ENCODE peak calls at places on chromosomes 2 and 18, in four cellular contexts. One of them, this sample, is unnamed. For H3K4me1, the result is how much of the 10 kb centered on the place peaks cover.

GRCh38 chr2:161873689-161874088 is 200.3 kb downstream of the DPP4 start:
- DNase-seq in SJSA1: no peak
- DNase-seq in right cardiac atrium: no peak
- DNase-seq in esophagus squamous epithelium: no peak
- DNase-seq in this sample: no peak

GRCh38 chr2:95015261-95015918 is 10.1 kb upstream of the MAL start:
- DNase-seq in esophagus squamous epithelium: no peak
- DNase-seq in right cardiac atrium: no peak
- DNase-seq in SJSA1: no peak
- DNase-seq in this sample: no peak

GRCh38 chr2:203326355-203326754 is 1.8 kb upstream of the ABI2 start:
- DNase-seq in esophagus squamous epithelium: no peak
- DNase-seq in right cardiac atrium: no peak
- DNase-seq in SJSA1: no peak
- DNase-seq in this sample: no peak

GRCh38 chr2:28674062-28674712 is 77.4 kb upstream of the PPP1CB start:
- DNase-seq in esophagus squamous epithelium: no peak
- DNase-seq in SJSA1: no peak
- DNase-seq in right cardiac atrium: no peak
- DNase-seq in this sample: no peak

GRCh38 chr2:145324748-145325147 is 804.8 kb upstream of the ZEB2 start:
- DNase-seq in esophagus squamous epithelium: no peak
- DNase-seq in SJSA1: no peak
- DNase-seq in right cardiac atrium: no peak
- DNase-seq in this sample: no peak

GRCh38 chr2:63792523-63792922 is 49.2 kb upstream of the UGP2 start:
- DNase-seq in right cardiac atrium: no peak
- DNase-seq in esophagus squamous epithelium: no peak
- DNase-seq in SJSA1: peak
- DNase-seq in this sample: no peak

GRCh38 chr2:101199153-101199810 is 48.1 kb upstream of the TBC1D8 start:
- DNase-seq in right cardiac atrium: no peak
- DNase-seq in SJSA1: no peak
- DNase-seq in esophagus squamous epithelium: no peak
- DNase-seq in this sample: no peak

GRCh38 chr18:13726972-13727331 is 479 bp downstream of the RNMT start:
- DNase-seq in right cardiac atrium: peak
- DNase-seq in esophagus squamous epithelium: peak
- DNase-seq in SJSA1: peak
- DNase-seq in this sample: peak

GRCh38 chr2:170155022-170155722 is 22.8 kb upstream of the MYO3B start:
- DNase-seq in right cardiac atrium: peak
- DNase-seq in SJSA1: no peak
- DNase-seq in esophagus squamous epithelium: no peak
- DNase-seq in this sample: no peak

GRCh38 chr2:217030081-217030480 is 170.2 kb upstream of the TNP1 start:
- DNase-seq in right cardiac atrium: no peak
- DNase-seq in esophagus squamous epithelium: no peak
- DNase-seq in SJSA1: no peak
- DNase-seq in this sample: no peak

GRCh38 chr2:18345848-18346247 is 214.6 kb downstream of the RDH14 start:
- DNase-seq in right cardiac atrium: no peak
- DNase-seq in esophagus squamous epithelium: no peak
- DNase-seq in SJSA1: peak
- DNase-seq in this sample: no peak

GRCh38 chr18:59041296-59041695 is 98.4 kb upstream of the SEC11C start:
- DNase-seq in SJSA1: no peak
- DNase-seq in right cardiac atrium: no peak
- DNase-seq in esophagus squamous epithelium: no peak
- DNase-seq in this sample: no peak

GRCh38 chr2:116719841-116720240 is 1094.7 kb upstream of the DDX18 start:
- DNase-seq in SJSA1: no peak
- DNase-seq in esophagus squamous epithelium: no peak
- DNase-seq in right cardiac atrium: no peak
- DNase-seq in this sample: no peak

GRCh38 chr2:152369176-152369860 is 34.3 kb downstream of the FMNL2 start:
- DNase-seq in SJSA1: no peak
- DNase-seq in right cardiac atrium: no peak
- DNase-seq in esophagus squamous epithelium: no peak
- DNase-seq in this sample: no peak

GRCh38 chr2:121451373-121451772 is 79.3 kb upstream of the RNU4ATAC start:
- DNase-seq in esophagus squamous epithelium: no peak
- DNase-seq in SJSA1: no peak
- DNase-seq in right cardiac atrium: no peak
- DNase-seq in this sample: no peak

GRCh38 chr18:31176531-31176930 is 13.9 kb upstream of the DSC1 start:
- DNase-seq in right cardiac atrium: no peak
- DNase-seq in esophagus squamous epithelium: no peak
- DNase-seq in SJSA1: no peak
- DNase-seq in this sample: no peak

GRCh38 chr18:74155276-74155675 is 7.0 kb downstream of the TIMM21 start:
- DNase-seq in SJSA1: no peak
- DNase-seq in right cardiac atrium: no peak
- DNase-seq in esophagus squamous epithelium: no peak
- DNase-seq in this sample: no peak

GRCh38 chr2:179682756-179683155 is 178.7 kb downstream of the ZNF385B start:
- DNase-seq in esophagus squamous epithelium: no peak
- DNase-seq in right cardiac atrium: no peak
- DNase-seq in SJSA1: no peak
- DNase-seq in this sample: no peak

GRCh38 chr2:45874324-45874723 is 222.8 kb downstream of the PRKCE start:
- DNase-seq in esophagus squamous epithelium: no peak
- DNase-seq in SJSA1: no peak
- DNase-seq in right cardiac atrium: peak
- DNase-seq in this sample: peak

GRCh38 chr18:48842259-48843061 is 108.3 kb downstream of the SMAD7 start:
- DNase-seq in right cardiac atrium: peak
- DNase-seq in esophagus squamous epithelium: no peak
- DNase-seq in SJSA1: no peak
- DNase-seq in this sample: no peak

GRCh38 chr2:234633581-234634230 is 136.8 kb upstream of the ARL4C start:
- DNase-seq in SJSA1: peak
- DNase-seq in right cardiac atrium: no peak
- DNase-seq in esophagus squamous epithelium: no peak
- DNase-seq in this sample: no peak

GRCh38 chr2:216285641-216286156 is 86.6 kb downstream of the MARCHF4 start:
- DNase-seq in SJSA1: no peak
- DNase-seq in esophagus squamous epithelium: no peak
- DNase-seq in right cardiac atrium: no peak
- DNase-seq in this sample: no peak

GRCh38 chr2:11430729-11431128 is 35.2 kb downstream of the E2F6 start:
- DNase-seq in right cardiac atrium: no peak
- DNase-seq in SJSA1: no peak
- DNase-seq in esophagus squamous epithelium: no peak
- DNase-seq in this sample: peak

GRCh38 chr18:68840554-68841263 is 42.8 kb downstream of the CCDC102B start:
- DNase-seq in SJSA1: peak
- DNase-seq in esophagus squamous epithelium: no peak
- DNase-seq in right cardiac atrium: no peak
- DNase-seq in this sample: no peak

GRCh38 chr2:200735061-200735460 is 76.6 kb upstream of the BZW1 start:
- DNase-seq in SJSA1: no peak
- DNase-seq in esophagus squamous epithelium: no peak
- DNase-seq in right cardiac atrium: no peak
- DNase-seq in this sample: no peak

GRCh38 chr2:180048256-180048655 is 41.2 kb upstream of the CWC22 start:
- DNase-seq in SJSA1: no peak
- DNase-seq in right cardiac atrium: no peak
- DNase-seq in esophagus squamous epithelium: no peak
- DNase-seq in this sample: no peak

GRCh38 chr18:74724186-74724585 is 126.5 kb downstream of the ZNF407 start:
- DNase-seq in SJSA1: no peak
- DNase-seq in esophagus squamous epithelium: no peak
- DNase-seq in right cardiac atrium: no peak
- DNase-seq in this sample: no peak

GRCh38 chr2:203656522-203657287 is 49.7 kb upstream of the CD28 start:
- DNase-seq in SJSA1: no peak
- DNase-seq in esophagus squamous epithelium: peak
- DNase-seq in right cardiac atrium: peak
- DNase-seq in this sample: peak

GRCh38 chr18:26342646-26343045 is 116.4 kb downstream of the TAF4B start:
- DNase-seq in right cardiac atrium: no peak
- DNase-seq in SJSA1: no peak
- DNase-seq in esophagus squamous epithelium: no peak
- DNase-seq in this sample: no peak

GRCh38 chr2:200578778-200579177 is 7.0 kb upstream of the AOX1 start:
- DNase-seq in SJSA1: no peak
- DNase-seq in esophagus squamous epithelium: no peak
- DNase-seq in right cardiac atrium: no peak
- DNase-seq in this sample: no peak

GRCh38 chr2:149169653-149170052 is 131.2 kb downstream of the LYPD6B start:
- DNase-seq in esophagus squamous epithelium: no peak
- DNase-seq in SJSA1: no peak
- DNase-seq in right cardiac atrium: no peak
- DNase-seq in this sample: no peak

GRCh38 chr2:186848873-186849578 is at the start of gene ZSWIM2:
- DNase-seq in esophagus squamous epithelium: no peak
- DNase-seq in right cardiac atrium: peak
- DNase-seq in SJSA1: peak
- DNase-seq in this sample: peak

GRCh38 chr18:58699551-58699950 is 28.3 kb downstream of the MALT1 start:
- DNase-seq in right cardiac atrium: no peak
- DNase-seq in SJSA1: no peak
- DNase-seq in esophagus squamous epithelium: no peak
- DNase-seq in this sample: no peak

GRCh38 chr2:15750433-15750814 is 158.8 kb downstream of the DDX1 start:
- DNase-seq in esophagus squamous epithelium: no peak
- DNase-seq in SJSA1: no peak
- DNase-seq in right cardiac atrium: no peak
- DNase-seq in this sample: no peak

GRCh38 chr2:103401621-103402020 is 639.8 kb downstream of the TMEM182 start:
- DNase-seq in SJSA1: no peak
- DNase-seq in esophagus squamous epithelium: no peak
- DNase-seq in right cardiac atrium: peak
- DNase-seq in this sample: peak

GRCh38 chr2:121596221-121597080 is 52.8 kb downstream of the CLASP1 start:
- DNase-seq in SJSA1: no peak
- DNase-seq in esophagus squamous epithelium: no peak
- DNase-seq in right cardiac atrium: peak
- DNase-seq in this sample: no peak

DNA sequence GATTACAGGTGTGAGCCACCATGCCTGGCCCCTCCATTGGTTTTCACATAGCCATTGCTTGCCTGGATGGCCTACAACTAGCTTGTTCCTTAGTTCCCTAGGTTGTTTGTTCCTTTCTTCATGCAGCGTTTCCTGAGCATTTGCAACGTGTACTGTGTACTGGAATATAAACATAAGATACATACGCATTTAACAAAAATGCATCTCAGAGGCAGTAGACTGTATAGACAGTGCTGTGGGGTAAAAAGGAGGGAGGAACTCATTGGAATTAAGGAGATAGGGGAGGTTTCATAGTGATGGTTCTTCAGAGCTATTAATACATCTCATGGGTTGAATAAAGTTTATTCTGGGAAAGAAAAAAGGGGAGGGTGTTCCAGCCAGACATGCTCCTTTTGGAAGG is 260.5 kb upstream of the RASGRP3 start:
- DNase-seq in right cardiac atrium: no peak
- DNase-seq in SJSA1: no peak
- DNase-seq in esophagus squamous epithelium: no peak
- DNase-seq in this sample: no peak
- H3K27ac ChIP-seq in right cardiac atrium: no peak
- H3K27ac ChIP-seq in SJSA1: no peak
- H3K27ac ChIP-seq in esophagus squamous epithelium: no peak
- H3K27ac ChIP-seq in this sample: peak

DNA sequence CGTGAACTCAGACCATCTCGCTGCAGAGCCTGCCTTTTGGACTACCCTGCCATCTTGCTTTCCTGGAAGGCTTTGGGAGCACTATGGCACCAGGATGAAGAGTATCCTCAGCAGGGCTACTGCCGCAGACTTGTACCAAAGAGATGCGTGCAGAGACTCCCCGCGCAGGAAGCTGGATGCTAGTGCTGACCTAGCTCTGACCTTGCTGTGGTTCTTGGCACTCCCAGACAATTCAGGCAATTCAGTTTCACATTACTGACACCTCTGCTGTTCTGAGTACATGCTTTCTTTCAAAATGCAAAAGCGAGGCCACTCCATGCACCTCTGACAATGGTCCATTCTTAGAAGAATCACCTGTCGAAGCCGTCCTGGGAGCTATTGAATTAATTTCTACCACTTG is 251.5 kb upstream of the MEX3C start:
- DNase-seq in esophagus squamous epithelium: no peak
- DNase-seq in SJSA1: no peak
- DNase-seq in right cardiac atrium: no peak
- DNase-seq in this sample: no peak
- H3K4me1 ChIP-seq in esophagus squamous epithelium: under half
- H3K4me1 ChIP-seq in SJSA1: under half
- H3K4me1 ChIP-seq in right cardiac atrium: under half
- H3K4me1 ChIP-seq in this sample: under half

GRCh38 chr2:214361116-214361515 is 49.7 kb upstream of the VWC2L start:
- DNase-seq in SJSA1: no peak
- DNase-seq in esophagus squamous epithelium: no peak
- DNase-seq in right cardiac atrium: no peak
- DNase-seq in this sample: no peak
- H3K27ac ChIP-seq in SJSA1: no peak
- H3K27ac ChIP-seq in esophagus squamous epithelium: no peak
- H3K27ac ChIP-seq in right cardiac atrium: no peak
- H3K27ac ChIP-seq in this sample: no peak

DNA sequence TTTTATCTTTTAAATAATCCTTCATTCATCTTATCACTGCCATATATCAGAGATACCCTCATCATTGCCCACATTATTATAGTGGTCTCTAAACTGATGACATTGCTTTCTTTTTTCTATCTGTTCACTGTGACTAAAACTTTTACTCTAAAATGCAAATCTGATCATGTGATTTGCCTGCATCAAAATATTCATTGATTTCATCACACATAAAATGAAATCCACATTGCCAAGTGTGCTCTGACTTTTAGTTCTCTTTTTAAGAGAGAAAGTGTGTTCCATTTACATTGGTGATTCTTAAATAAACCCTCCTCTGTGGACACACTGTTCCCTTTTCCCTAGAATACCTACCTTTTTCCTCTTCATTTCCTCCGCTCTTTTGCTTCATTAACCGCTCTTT is 7.5 kb downstream of the REL start:
- DNase-seq in SJSA1: no peak
- DNase-seq in right cardiac atrium: no peak
- DNase-seq in esophagus squamous epithelium: no peak
- DNase-seq in this sample: no peak
- H3K4me1 ChIP-seq in SJSA1: under half
- H3K4me1 ChIP-seq in right cardiac atrium: under half
- H3K4me1 ChIP-seq in esophagus squamous epithelium: under half
- H3K4me1 ChIP-seq in this sample: under half

GRCh38 chr2:43087413-43087812 is 139.0 kb downstream of the ZFP36L2 start:
- DNase-seq in right cardiac atrium: no peak
- DNase-seq in esophagus squamous epithelium: no peak
- DNase-seq in SJSA1: no peak
- DNase-seq in this sample: no peak
- H3K27ac ChIP-seq in right cardiac atrium: peak
- H3K27ac ChIP-seq in esophagus squamous epithelium: peak
- H3K27ac ChIP-seq in SJSA1: peak
- H3K27ac ChIP-seq in this sample: peak

This sample was measured in right atrium auricular region.